ENCODE peak calls at places on chromosomes 12 and 14, in four cellular contexts. One of them, this sample, is unnamed.

GRCh38 chr12:21819236-21819635 is 44.7 kb upstream of the KCNJ8 start:
- DNase-seq in GM12891: no peak
- DNase-seq in GM12878: no peak
- DNase-seq in K562: no peak
- DNase-seq in this sample: no peak

GRCh38 chr12:6647083-6647604 is at the start of gene ACRBP:
- DNase-seq in GM12891: no peak
- DNase-seq in GM12878: no peak
- DNase-seq in K562: no peak
- DNase-seq in this sample: peak

GRCh38 chr14:35301334-35302210 is 9.4 kb downstream of the PSMA6 start:
- DNase-seq in GM12891: no peak
- DNase-seq in GM12878: no peak
- DNase-seq in K562: no peak
- DNase-seq in this sample: no peak

GRCh38 chr14:51240804-51241380 is 845 bp downstream of the TMX1 start:
- DNase-seq in GM12891: no peak
- DNase-seq in K562: no peak
- DNase-seq in GM12878: no peak
- DNase-seq in this sample: no peak

GRCh38 chr12:67647547-67648305 is 819 bp upstream of the DYRK2 start:
- DNase-seq in GM12891: peak
- DNase-seq in K562: peak
- DNase-seq in GM12878: no peak
- DNase-seq in this sample: peak

GRCh38 chr12:33794954-33795353 is 227.3 kb upstream of the ALG10 start:
- DNase-seq in K562: no peak
- DNase-seq in GM12878: no peak
- DNase-seq in GM12891: no peak
- DNase-seq in this sample: no peak

GRCh38 chr14:88535149-88535548 is 19.7 kb downstream of the PTPN21 start:
- DNase-seq in GM12891: no peak
- DNase-seq in K562: no peak
- DNase-seq in GM12878: no peak
- DNase-seq in this sample: no peak

GRCh38 chr12:28023156-28023887 is 50.8 kb upstream of the PTHLH start:
- DNase-seq in GM12891: no peak
- DNase-seq in K562: no peak
- DNase-seq in GM12878: no peak
- DNase-seq in this sample: no peak

GRCh38 chr12:126719886-126720666 is 1546.9 kb upstream of the TMEM132C start:
- DNase-seq in K562: no peak
- DNase-seq in GM12878: no peak
- DNase-seq in GM12891: no peak
- DNase-seq in this sample: no peak

GRCh38 chr14:100383727-100384158 is 60.6 kb downstream of the SLC25A47 start:
- DNase-seq in GM12891: peak
- DNase-seq in K562: peak
- DNase-seq in GM12878: no peak
- DNase-seq in this sample: peak

GRCh38 chr12:76848132-76848531 is 30.7 kb downstream of the CSRP2 start:
- DNase-seq in GM12891: no peak
- DNase-seq in GM12878: no peak
- DNase-seq in K562: no peak
- DNase-seq in this sample: no peak

GRCh38 chr14:98919431-98919830 is 352.6 kb downstream of the BCL11B start:
- DNase-seq in GM12878: no peak
- DNase-seq in GM12891: no peak
- DNase-seq in K562: no peak
- DNase-seq in this sample: no peak

GRCh38 chr12:115975411-115975810 is 302.1 kb downstream of the MED13L start:
- DNase-seq in GM12878: no peak
- DNase-seq in K562: no peak
- DNase-seq in GM12891: no peak
- DNase-seq in this sample: no peak

GRCh38 chr12:4763549-4763948 is 43.3 kb downstream of the GALNT8 start:
- DNase-seq in K562: peak
- DNase-seq in GM12891: no peak
- DNase-seq in GM12878: no peak
- DNase-seq in this sample: no peak

GRCh38 chr12:69540606-69541386 is 44.5 kb upstream of the CCT2 start:
- DNase-seq in GM12878: no peak
- DNase-seq in K562: no peak
- DNase-seq in GM12891: no peak
- DNase-seq in this sample: no peak
- TF ChIP-seq SPI1 in GM12878: no peak
- TF ChIP-seq SPI1 in K562: no peak
- TF ChIP-seq SPI1 in GM12891: no peak
- TF ChIP-seq SPI1 in this sample: no peak

GRCh38 chr12:106585862-106586534 is 3.2 kb downstream of the RFX4 start:
- DNase-seq in K562: no peak
- DNase-seq in GM12891: peak
- DNase-seq in GM12878: no peak
- DNase-seq in this sample: no peak
- TF ChIP-seq SPI1 in K562: no peak
- TF ChIP-seq SPI1 in GM12891: no peak
- TF ChIP-seq SPI1 in GM12878: no peak
- TF ChIP-seq SPI1 in this sample: no peak

GRCh38 chr14:104865069-104865630 is at the start of gene CEP170B:
- DNase-seq in GM12878: no peak
- DNase-seq in GM12891: peak
- DNase-seq in K562: peak
- DNase-seq in this sample: no peak
- TF ChIP-seq SPI1 in GM12878: no peak
- TF ChIP-seq SPI1 in GM12891: no peak
- TF ChIP-seq SPI1 in K562: no peak
- TF ChIP-seq SPI1 in this sample: no peak

GRCh38 chr12:97612075-97612474 is 149.5 kb downstream of the RMST start:
- DNase-seq in GM12878: no peak
- DNase-seq in GM12891: no peak
- DNase-seq in K562: no peak
- DNase-seq in this sample: no peak

GRCh38 chr12:97616936-97617335 is 154.3 kb downstream of the RMST start:
- DNase-seq in GM12891: no peak
- DNase-seq in K562: no peak
- DNase-seq in GM12878: no peak
- DNase-seq in this sample: no peak
- TF ChIP-seq SPI1 in GM12891: no peak
- TF ChIP-seq SPI1 in K562: no peak
- TF ChIP-seq SPI1 in GM12878: no peak
- TF ChIP-seq SPI1 in this sample: no peak

GRCh38 chr14:77882098-77882497 is 82.2 kb downstream of the ADCK1 start:
- DNase-seq in GM12878: no peak
- DNase-seq in GM12891: no peak
- DNase-seq in K562: no peak
- DNase-seq in this sample: no peak
- TF ChIP-seq SPI1 in GM12878: no peak
- TF ChIP-seq SPI1 in GM12891: no peak
- TF ChIP-seq SPI1 in K562: no peak
- TF ChIP-seq SPI1 in this sample: no peak

GRCh38 chr14:22432348-22432976 is 156.6 kb downstream of the DAD1 start:
- DNase-seq in GM12891: no peak
- DNase-seq in GM12878: no peak
- DNase-seq in K562: no peak
- DNase-seq in this sample: peak

GRCh38 chr14:22434030-22434429 is 155.0 kb downstream of the DAD1 start:
- DNase-seq in GM12891: no peak
- DNase-seq in GM12878: no peak
- DNase-seq in K562: peak
- DNase-seq in this sample: no peak

GRCh38 chr14:22433059-22433458 is 156.0 kb downstream of the DAD1 start:
- DNase-seq in K562: no peak
- DNase-seq in GM12891: no peak
- DNase-seq in GM12878: no peak
- DNase-seq in this sample: no peak

GRCh38 chr14:22438742-22439141 is 150.3 kb downstream of the DAD1 start:
- DNase-seq in K562: no peak
- DNase-seq in GM12878: no peak
- DNase-seq in GM12891: no peak
- DNase-seq in this sample: peak

GRCh38 chr14:22434901-22435565 is 154.0 kb downstream of the DAD1 start:
- DNase-seq in K562: no peak
- DNase-seq in GM12878: no peak
- DNase-seq in GM12891: no peak
- DNase-seq in this sample: no peak
- TF ChIP-seq SPI1 in K562: no peak
- TF ChIP-seq SPI1 in GM12878: no peak
- TF ChIP-seq SPI1 in GM12891: no peak
- TF ChIP-seq SPI1 in this sample: no peak

DNA sequence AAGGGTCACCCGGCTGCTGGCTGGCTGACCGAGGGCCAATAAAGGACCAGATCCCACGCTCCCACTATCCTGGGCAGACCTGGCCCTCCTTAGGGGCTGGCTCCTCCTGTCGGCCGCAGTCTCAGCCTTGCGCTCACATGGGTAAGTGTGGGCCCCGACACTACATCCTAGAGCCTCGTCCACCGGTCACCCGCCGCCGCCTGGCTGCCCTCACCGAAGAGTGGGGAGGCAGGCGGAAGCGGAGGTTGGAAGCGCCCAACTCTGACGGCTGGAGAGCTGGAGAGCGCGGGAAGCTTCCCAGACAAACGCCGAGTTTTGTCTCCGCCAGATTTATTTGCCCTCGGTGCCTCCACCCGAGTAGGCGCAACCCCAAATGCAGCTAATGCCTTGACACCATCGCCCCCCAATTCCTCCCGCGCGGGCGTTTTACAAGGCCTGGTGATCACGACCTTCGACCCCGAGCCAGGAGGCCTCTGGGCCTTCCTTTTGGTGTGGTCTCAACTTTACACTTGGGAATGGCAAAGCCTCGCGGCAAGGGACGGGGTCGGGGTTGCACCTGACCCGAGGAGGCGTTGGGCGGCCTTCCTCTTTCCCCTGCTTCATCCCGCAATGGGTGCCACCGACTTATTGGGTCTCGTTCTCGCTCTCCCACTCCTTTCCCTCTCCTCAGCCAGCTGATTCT is 78.5 kb upstream of the ANO4 start:
- DNase-seq in GM12878: no peak
- DNase-seq in K562: no peak
- DNase-seq in GM12891: no peak
- DNase-seq in this sample: no peak
- TF ChIP-seq SPI1 in GM12878: no peak
- TF ChIP-seq SPI1 in K562: no peak
- TF ChIP-seq SPI1 in GM12891: no peak
- TF ChIP-seq SPI1 in this sample: no peak

GRCh38 chr12:64903738-64904137 is 79.3 kb downstream of the TBC1D30 start:
- DNase-seq in GM12891: no peak
- DNase-seq in K562: no peak
- DNase-seq in GM12878: no peak
- DNase-seq in this sample: no peak
- TF ChIP-seq SPI1 in GM12891: no peak
- TF ChIP-seq SPI1 in K562: no peak
- TF ChIP-seq SPI1 in GM12878: no peak
- TF ChIP-seq SPI1 in this sample: no peak

DNA sequence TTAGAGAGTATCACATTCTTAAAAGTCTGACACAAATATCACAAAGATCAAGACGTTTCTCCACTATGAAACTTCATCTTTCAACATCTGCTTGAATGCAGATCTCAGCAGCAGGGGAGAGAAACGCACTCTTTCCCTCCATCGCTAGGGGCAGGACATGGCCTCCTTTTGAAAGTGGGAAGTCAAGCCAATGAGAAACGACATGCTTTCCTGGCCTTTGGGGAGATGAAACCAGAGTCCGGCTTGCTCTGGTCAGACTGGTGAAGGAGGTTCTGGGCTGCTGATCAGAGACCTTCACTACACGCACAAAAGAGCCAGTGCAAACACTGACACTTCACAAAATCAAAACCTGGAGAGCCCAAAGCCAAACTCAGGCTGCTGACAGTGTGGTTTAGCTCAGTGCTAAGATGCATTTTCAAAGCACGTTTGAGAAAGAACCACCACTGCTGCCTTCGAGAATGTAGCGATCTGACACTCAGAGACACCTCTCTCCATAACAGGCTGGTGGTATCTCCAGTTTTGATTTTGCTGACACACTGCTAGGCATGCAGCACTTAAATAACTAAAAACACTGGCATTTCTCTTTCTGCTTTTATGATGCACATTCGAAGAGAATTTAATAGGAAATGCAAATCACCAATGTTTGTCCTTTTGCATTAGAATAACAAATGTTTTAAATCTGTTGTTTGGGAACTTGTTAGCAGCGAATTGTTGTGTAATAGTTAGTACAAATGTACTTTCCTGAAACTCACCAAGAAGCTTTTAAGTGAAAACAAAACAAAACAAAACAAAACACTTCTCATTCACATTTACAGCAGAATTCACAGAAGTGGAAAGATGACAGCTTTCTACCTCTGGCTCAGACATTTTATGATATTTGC is 93.9 kb upstream of the OVCH1 start:
- DNase-seq in GM12878: no peak
- DNase-seq in GM12891: no peak
- DNase-seq in K562: peak
- DNase-seq in this sample: no peak
- TF ChIP-seq SPI1 in GM12878: no peak
- TF ChIP-seq SPI1 in GM12891: no peak
- TF ChIP-seq SPI1 in K562: no peak
- TF ChIP-seq SPI1 in this sample: no peak

DNA sequence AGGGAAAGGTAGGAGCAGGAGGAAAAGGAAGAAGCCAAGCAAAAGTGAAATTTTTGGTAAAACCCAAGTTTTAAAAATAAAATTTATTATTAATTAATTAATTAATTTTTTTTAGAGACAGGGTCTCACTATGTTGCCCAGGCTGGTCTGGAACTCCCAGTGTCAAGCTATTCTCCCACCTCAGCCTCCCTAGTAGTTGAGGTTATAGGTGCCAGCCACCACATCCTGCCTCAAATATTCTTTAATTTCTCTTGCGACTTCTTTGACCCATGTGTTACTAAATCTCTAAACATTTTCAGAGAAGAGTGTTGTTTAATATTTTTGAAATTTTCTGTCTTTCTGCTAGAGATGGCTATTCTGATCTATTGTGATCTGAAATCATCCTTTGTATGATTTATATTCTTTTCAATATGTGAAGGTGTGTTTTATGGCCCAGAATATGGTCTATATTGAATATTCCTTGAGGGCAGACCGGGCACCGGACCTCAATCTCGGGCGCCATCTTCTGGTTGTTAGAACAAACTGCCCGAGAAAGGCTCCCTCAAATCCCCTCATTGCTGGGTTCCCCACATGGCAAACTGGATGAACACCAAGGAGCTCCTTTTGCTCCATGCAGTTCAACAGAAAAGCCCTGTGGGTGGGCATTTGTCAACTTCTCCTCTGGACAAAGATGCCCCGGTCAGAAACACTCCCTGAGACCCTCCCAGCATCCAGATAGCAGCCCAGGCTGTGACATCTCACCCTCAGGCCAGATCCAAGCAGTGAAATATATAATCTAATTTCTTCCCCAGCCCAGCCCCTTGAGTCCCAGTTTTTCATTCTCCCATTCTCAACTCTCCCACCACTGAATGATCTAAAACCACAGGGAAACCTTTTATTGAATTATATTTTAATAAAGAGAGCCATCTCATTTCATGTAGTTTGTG is 110.5 kb downstream of the ASCL4 start:
- DNase-seq in GM12878: no peak
- DNase-seq in K562: peak
- DNase-seq in GM12891: peak
- DNase-seq in this sample: no peak
- TF ChIP-seq SPI1 in GM12878: no peak
- TF ChIP-seq SPI1 in K562: no peak
- TF ChIP-seq SPI1 in GM12891: no peak
- TF ChIP-seq SPI1 in this sample: no peak